ENCODE peak calls at places on chromosomes 13 and 19, in five cellular contexts. One of them, this sample, is unnamed. For H3K4me1, the result is how much of the 10 kb centered on the place peaks cover.

GRCh38 chr19:20863176-20863575 is 59.9 kb upstream of the ZNF85 start:
- DNase-seq in heart left ventricle: no peak
- DNase-seq in suprapubic skin: no peak
- DNase-seq in adrenal gland: no peak
- DNase-seq in CD8-positive, alpha-beta memory T cell: no peak
- DNase-seq in this sample: no peak

GRCh38 chr13:92806215-92806614 is 420.4 kb upstream of the GPC6 start:
- DNase-seq in heart left ventricle: no peak
- DNase-seq in suprapubic skin: no peak
- DNase-seq in adrenal gland: no peak
- DNase-seq in CD8-positive, alpha-beta memory T cell: no peak
- DNase-seq in this sample: no peak

GRCh38 chr19:49749055-49749716 is 13.9 kb downstream of the TSKS start:
- DNase-seq in heart left ventricle: no peak
- DNase-seq in suprapubic skin: no peak
- DNase-seq in adrenal gland: no peak
- DNase-seq in CD8-positive, alpha-beta memory T cell: no peak
- DNase-seq in this sample: no peak

GRCh38 chr13:106573855-106574254 is 5.9 kb upstream of the ARGLU1 start:
- DNase-seq in heart left ventricle: peak
- DNase-seq in suprapubic skin: peak
- DNase-seq in adrenal gland: no peak
- DNase-seq in CD8-positive, alpha-beta memory T cell: no peak
- DNase-seq in this sample: no peak

GRCh38 chr19:5314012-5314906 is 26.4 kb downstream of the PTPRS start:
- DNase-seq in heart left ventricle: no peak
- DNase-seq in suprapubic skin: no peak
- DNase-seq in adrenal gland: no peak
- DNase-seq in CD8-positive, alpha-beta memory T cell: no peak
- DNase-seq in this sample: no peak

GRCh38 chr19:17871032-17871877 is 490 bp upstream of the SLC5A5 start:
- DNase-seq in heart left ventricle: no peak
- DNase-seq in suprapubic skin: no peak
- DNase-seq in adrenal gland: no peak
- DNase-seq in CD8-positive, alpha-beta memory T cell: no peak
- DNase-seq in this sample: no peak

GRCh38 chr19:38190061-38190460 is 34.0 kb downstream of the DPF1 start:
- DNase-seq in heart left ventricle: no peak
- DNase-seq in suprapubic skin: no peak
- DNase-seq in adrenal gland: peak
- DNase-seq in CD8-positive, alpha-beta memory T cell: no peak
- DNase-seq in this sample: no peak

GRCh38 chr13:29845440-29846056 is 4.9 kb downstream of the UBL3 start:
- DNase-seq in heart left ventricle: no peak
- DNase-seq in suprapubic skin: no peak
- DNase-seq in adrenal gland: no peak
- DNase-seq in CD8-positive, alpha-beta memory T cell: no peak
- DNase-seq in this sample: no peak

GRCh38 chr19:43700368-43701015 is 15.4 kb upstream of the IRGC start:
- DNase-seq in heart left ventricle: peak
- DNase-seq in suprapubic skin: peak
- DNase-seq in adrenal gland: peak
- DNase-seq in CD8-positive, alpha-beta memory T cell: no peak
- DNase-seq in this sample: no peak

GRCh38 chr13:22517544-22517943 is 663.2 kb upstream of the SGCG start:
- DNase-seq in heart left ventricle: no peak
- DNase-seq in suprapubic skin: no peak
- DNase-seq in adrenal gland: no peak
- DNase-seq in CD8-positive, alpha-beta memory T cell: no peak
- DNase-seq in this sample: no peak

GRCh38 chr13:24613128-24613527 is 67.1 kb upstream of the ATP12A start:
- DNase-seq in heart left ventricle: no peak
- DNase-seq in suprapubic skin: no peak
- DNase-seq in adrenal gland: no peak
- DNase-seq in CD8-positive, alpha-beta memory T cell: no peak
- DNase-seq in this sample: no peak

DNA sequence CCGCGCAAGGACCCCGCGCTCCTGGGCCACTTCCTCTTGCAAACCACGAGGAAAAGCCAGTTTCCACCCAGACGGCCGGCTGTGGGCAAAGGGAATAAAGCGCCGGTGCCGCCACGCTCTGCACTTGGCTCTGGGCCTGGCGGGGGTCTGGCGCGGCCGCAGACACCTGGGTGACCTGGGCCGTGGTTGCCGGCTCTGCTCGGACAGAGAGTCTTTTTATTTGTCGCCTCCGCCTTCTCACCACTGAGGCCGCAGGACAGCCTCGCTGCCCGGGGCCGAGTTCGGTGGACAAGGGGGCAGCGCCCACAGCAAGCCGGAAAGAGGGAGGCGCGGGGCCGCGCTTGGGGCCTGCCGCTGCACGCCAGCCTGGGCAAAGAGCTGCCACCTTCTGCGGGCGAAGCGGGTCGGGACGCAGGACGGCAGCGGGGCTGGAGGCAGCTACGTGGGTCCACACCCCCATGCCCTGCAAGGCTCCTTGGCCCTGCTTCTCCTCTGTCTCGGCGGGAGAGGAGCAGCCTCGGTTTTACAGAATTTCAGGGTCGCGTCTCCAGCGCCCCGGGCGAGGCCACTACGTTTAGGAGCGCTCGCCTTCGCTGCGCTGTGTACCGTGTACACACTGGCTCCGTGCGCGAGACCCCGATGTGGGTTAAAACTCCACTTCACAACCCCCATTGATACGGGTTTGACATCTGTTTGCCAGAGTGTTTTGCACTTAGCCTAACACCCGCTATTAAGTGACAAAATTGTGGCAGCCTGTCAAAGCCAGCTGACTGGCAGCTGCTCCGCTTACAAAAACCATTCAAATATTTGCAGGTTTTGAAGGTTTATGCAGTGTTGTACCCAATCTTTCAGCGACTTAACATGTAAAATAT is 13.0 kb upstream of the SOX1 start:
- DNase-seq in heart left ventricle: no peak
- DNase-seq in suprapubic skin: no peak
- DNase-seq in adrenal gland: no peak
- DNase-seq in CD8-positive, alpha-beta memory T cell: no peak
- DNase-seq in this sample: no peak
- H3K4me1 ChIP-seq in heart left ventricle: under half
- H3K4me1 ChIP-seq in suprapubic skin: under half
- H3K4me1 ChIP-seq in adrenal gland: under half
- H3K4me1 ChIP-seq in CD8-positive, alpha-beta memory T cell: under half
- H3K4me1 ChIP-seq in this sample: under half

DNA sequence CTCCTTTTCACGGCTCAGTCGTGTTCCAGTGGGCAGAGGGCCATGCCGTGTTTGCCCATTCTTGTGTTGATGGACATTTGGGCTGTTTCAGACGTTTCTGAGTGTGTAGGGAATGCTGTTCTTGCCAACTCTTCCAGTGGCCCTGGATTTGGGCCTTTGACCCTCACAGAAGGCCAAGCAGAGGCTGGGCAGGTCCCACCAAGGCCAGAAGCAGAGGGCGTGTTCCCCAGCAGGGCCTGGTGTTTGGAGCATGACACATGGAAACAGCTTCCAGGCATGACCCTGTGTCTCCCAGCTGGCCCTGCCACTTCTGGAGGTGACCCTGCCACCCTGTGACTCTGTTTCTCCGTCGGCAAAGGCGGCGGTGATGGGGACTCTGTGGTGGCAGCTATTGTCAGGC is 35.9 kb downstream of the EFNA2 start:
- DNase-seq in heart left ventricle: no peak
- DNase-seq in suprapubic skin: no peak
- DNase-seq in adrenal gland: peak
- DNase-seq in CD8-positive, alpha-beta memory T cell: no peak
- DNase-seq in this sample: no peak
- H3K4me1 ChIP-seq in heart left ventricle: under half
- H3K4me1 ChIP-seq in suprapubic skin: under half
- H3K4me1 ChIP-seq in adrenal gland: under half
- H3K4me1 ChIP-seq in CD8-positive, alpha-beta memory T cell: under half
- H3K4me1 ChIP-seq in this sample: under half

GRCh38 chr19:53989600-53990533 is 1.6 kb upstream of the CACNG6 start:
- DNase-seq in heart left ventricle: no peak
- DNase-seq in suprapubic skin: no peak
- DNase-seq in adrenal gland: no peak
- DNase-seq in CD8-positive, alpha-beta memory T cell: no peak
- DNase-seq in this sample: no peak
- H3K4me1 ChIP-seq in heart left ventricle: under half
- H3K4me1 ChIP-seq in suprapubic skin: under half
- H3K4me1 ChIP-seq in adrenal gland: under half
- H3K4me1 ChIP-seq in CD8-positive, alpha-beta memory T cell: under half
- H3K4me1 ChIP-seq in this sample: under half

GRCh38 chr19:4015705-4016402 is 8.3 kb downstream of the PIAS4 start:
- DNase-seq in heart left ventricle: no peak
- DNase-seq in suprapubic skin: no peak
- DNase-seq in adrenal gland: peak
- DNase-seq in CD8-positive, alpha-beta memory T cell: no peak
- DNase-seq in this sample: no peak
- H3K4me1 ChIP-seq in heart left ventricle: under half
- H3K4me1 ChIP-seq in suprapubic skin: under half
- H3K4me1 ChIP-seq in adrenal gland: under half
- H3K4me1 ChIP-seq in CD8-positive, alpha-beta memory T cell: under half
- H3K4me1 ChIP-seq in this sample: under half

GRCh38 chr13:100899720-100900316 is 225.2 kb upstream of the TMTC4 start:
- DNase-seq in heart left ventricle: no peak
- DNase-seq in suprapubic skin: no peak
- DNase-seq in adrenal gland: no peak
- DNase-seq in CD8-positive, alpha-beta memory T cell: no peak
- DNase-seq in this sample: no peak
- H3K4me1 ChIP-seq in heart left ventricle: under half
- H3K4me1 ChIP-seq in suprapubic skin: under half
- H3K4me1 ChIP-seq in adrenal gland: under half
- H3K4me1 ChIP-seq in CD8-positive, alpha-beta memory T cell: under half
- H3K4me1 ChIP-seq in this sample: under half